ENCODE peak calls at places on chromosomes 6 and 20, in five cellular contexts. A is left ventricle myocardium inferior, W is adipocyte, Q is DND-41, B is uterus. X is an unnamed sample. For H3K4me1, the result is how much of the 10 kb centered on the place peaks cover.

GRCh38 chr20:19314619-19315018 is 102.2 kb downstream of the SLC24A3 start:
- DNase-seq in A (no peak), W (no peak), Q (no peak), B (no peak), X (no peak)

GRCh38 chr6:90386796-90387390 is 90.2 kb upstream of the BACH2 start:
- DNase-seq in A (no peak), W (no peak), Q (no peak), B (no peak), X (no peak)

GRCh38 chr6:17283074-17283473 is 1.9 kb downstream of the RBM24 start:
- DNase-seq in A (no peak), W (no peak), Q (no peak), B (no peak), X (no peak)

GRCh38 chr6:143139239-143139784 is 78.6 kb downstream of the AIG1 start:
- DNase-seq in A (no peak), W (peak), Q (no peak), B (no peak), X (no peak)

GRCh38 chr6:144150673-144151009 is 324 bp downstream of the STX11 start:
- DNase-seq in A (no peak), W (peak), Q (peak), B (no peak), X (no peak)

GRCh38 chr6:28589234-28589951 is 63.7 kb downstream of the GPX5 start:
- DNase-seq in A (no peak), W (peak), Q (no peak), B (peak), X (no peak)

GRCh38 chr6:72939029-72939428 is 286.3 kb downstream of the KHDC1L start:
- DNase-seq in A (no peak), W (no peak), Q (no peak), B (no peak), X (no peak)

GRCh38 chr6:169145991-169146501 is 107.6 kb downstream of the THBS2 start:
- DNase-seq in A (no peak), W (peak), Q (no peak), B (no peak), X (no peak)

GRCh38 chr6:158322724-158323560 is 10.7 kb downstream of the TULP4 start:
- DNase-seq in A (no peak), W (no peak), Q (no peak), B (no peak), X (no peak)

GRCh38 chr6:35258858-35259193 is 709 bp upstream of the ZNF76 start:
- DNase-seq in A (peak), W (peak), Q (no peak), B (no peak), X (peak)

GRCh38 chr6:33710296-33711121 is 991 bp downstream of the UQCC2 start:
- DNase-seq in A (no peak), W (no peak), Q (peak), B (no peak), X (no peak)
- H3K4me1 ChIP-seq in A (under half), W (under half), Q (under half), B (under half), X (half or more)

DNA sequence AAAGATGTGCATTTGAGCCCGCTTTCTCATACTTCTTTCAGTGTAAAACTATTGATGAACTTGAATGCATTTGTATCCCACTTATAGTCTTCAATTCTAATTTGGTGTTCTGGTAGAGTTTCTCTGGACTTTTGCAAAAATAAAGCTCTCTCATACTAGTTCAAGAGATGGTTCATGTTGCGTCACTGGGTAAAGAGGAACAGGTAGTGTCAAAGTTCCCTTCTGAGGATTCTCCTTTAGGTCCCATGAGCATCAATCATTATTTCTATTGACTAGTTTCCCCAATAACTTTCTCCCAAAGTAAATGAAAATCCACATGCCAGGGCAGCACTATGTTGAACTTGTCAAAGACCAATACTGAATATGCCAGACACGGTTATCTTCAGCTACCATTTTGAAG is 84.7 kb downstream of the SGK1 start:
- DNase-seq in A (no peak), W (no peak), Q (no peak), B (no peak), X (no peak)
- H3K4me1 ChIP-seq in A (under half), W (under half), Q (under half), B (under half), X (under half)

DNA sequence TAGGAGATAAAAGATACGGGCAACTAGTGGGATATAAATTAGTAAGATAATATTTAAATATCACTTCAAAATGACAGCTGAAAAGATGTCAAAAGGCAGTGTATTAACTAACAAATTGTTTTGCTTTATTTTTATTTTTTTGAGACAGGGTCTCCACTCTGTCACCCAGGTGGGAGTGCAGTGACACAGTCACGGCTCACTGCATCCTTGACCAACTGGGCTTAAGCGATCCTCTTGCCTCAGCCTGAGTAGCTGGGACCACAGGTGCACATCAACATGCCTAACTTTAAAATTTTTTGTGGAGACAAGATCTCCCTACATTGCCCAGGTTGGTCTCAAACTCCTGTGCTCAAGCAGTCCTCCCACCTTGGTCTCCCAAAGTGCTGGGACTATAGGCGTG is 5.9 kb downstream of the ZNF292 start:
- DNase-seq in A (no peak), W (no peak), Q (no peak), B (no peak), X (no peak)
- H3K4me1 ChIP-seq in A (half or more), W (under half), Q (under half), B (under half), X (under half)

GRCh38 chr20:1866834-1867233 is 28.4 kb upstream of the SIRPA start:
- DNase-seq in A (no peak), W (no peak), Q (no peak), B (no peak), X (no peak)
- H3K4me1 ChIP-seq in A (under half), W (under half), Q (under half), B (under half), X (under half)

GRCh38 chr20:57715268-57715904 is 5.6 kb upstream of the PMEPA1 start:
- DNase-seq in A (no peak), W (no peak), Q (no peak), B (no peak), X (no peak)

GRCh38 chr20:57714409-57715267 is 4.8 kb upstream of the PMEPA1 start:
- DNase-seq in A (no peak), W (peak), Q (no peak), B (no peak), X (no peak)

GRCh38 chr20:57716893-57717292 is 7.1 kb upstream of the PMEPA1 start:
- DNase-seq in A (peak), W (no peak), Q (no peak), B (no peak), X (no peak)

GRCh38 chr20:57717797-57718196 is 8.0 kb upstream of the PMEPA1 start:
- DNase-seq in A (no peak), W (no peak), Q (no peak), B (no peak), X (no peak)

DNA sequence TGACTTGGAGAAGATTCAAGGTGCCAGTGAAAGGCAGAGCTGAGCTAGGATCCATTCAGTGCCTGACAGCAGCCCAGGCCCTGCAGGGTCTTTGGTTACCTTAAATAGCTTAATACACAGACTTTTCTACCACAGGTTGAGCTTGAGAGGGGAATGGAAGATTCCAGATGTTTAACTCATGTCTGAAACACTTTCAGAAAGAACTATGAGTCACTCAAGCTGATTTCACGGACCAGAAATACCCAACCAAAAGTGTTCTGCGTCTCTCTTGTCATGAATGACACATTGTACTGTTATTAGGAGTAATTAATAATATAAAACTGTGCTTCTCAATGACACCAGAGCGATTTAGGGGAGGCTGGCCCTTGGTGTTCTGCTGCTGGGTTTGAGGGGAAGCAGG is 6.4 kb upstream of the PMEPA1 start:
- DNase-seq in A (no peak), W (peak), Q (no peak), B (no peak), X (no peak)
- H3K4me1 ChIP-seq in A (half or more), W (half or more), Q (under half), B (under half), X (half or more)

DNA sequence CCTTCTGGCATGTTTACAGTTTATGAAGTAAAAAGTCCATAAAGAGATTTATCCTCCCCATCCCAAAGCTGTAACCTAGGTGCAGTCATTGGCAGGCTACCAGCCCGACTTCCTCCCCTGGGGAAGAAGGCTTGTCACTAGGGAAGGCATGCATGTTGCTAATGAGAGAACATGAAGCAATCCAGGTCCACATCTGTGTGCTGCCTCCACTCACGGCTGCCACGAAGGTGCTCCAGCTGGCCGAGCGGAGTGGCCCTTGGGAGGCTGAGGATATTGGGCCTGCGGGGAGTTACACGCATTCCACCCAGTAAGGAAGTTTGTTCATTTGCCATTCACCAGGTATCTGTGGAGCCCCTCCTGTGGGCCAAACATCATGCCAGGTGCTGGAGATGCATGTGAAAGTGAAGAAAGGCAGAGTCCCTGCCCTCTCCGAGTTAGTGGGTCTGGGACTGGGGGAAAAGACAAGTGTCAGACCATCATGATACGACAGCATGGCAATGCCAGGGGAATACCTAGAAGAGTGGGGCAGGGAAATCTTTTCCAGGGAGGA is 257.0 kb downstream of the NRN1 start:
- DNase-seq in A (no peak), W (no peak), Q (no peak), B (no peak), X (no peak)
- H3K4me1 ChIP-seq in A (half or more), W (under half), Q (under half), B (under half), X (under half)

GRCh38 chr6:156863504-156863903 is 86.3 kb downstream of the ARID1B start:
- DNase-seq in A (no peak), W (no peak), Q (no peak), B (no peak), X (no peak)
- H3K4me1 ChIP-seq in A (half or more), W (under half), Q (under half), B (under half), X (under half)

GRCh38 chr6:42104095-42104806 is 38.2 kb downstream of the C6orf132 start:
- DNase-seq in A (peak), W (no peak), Q (peak), B (peak), X (no peak)

GRCh38 chr6:42103218-42103617 is 39.2 kb downstream of the C6orf132 start:
- DNase-seq in A (no peak), W (no peak), Q (no peak), B (no peak), X (no peak)

GRCh38 chr6:42104807-42105713 is 37.4 kb downstream of the C6orf132 start:
- DNase-seq in A (no peak), W (no peak), Q (no peak), B (no peak), X (no peak)

GRCh38 chr6:42105714-42106662 is 36.4 kb downstream of the C6orf132 start:
- DNase-seq in A (no peak), W (no peak), Q (no peak), B (no peak), X (no peak)

GRCh38 chr6:42103753-42104094 is 38.7 kb downstream of the C6orf132 start:
- DNase-seq in A (no peak), W (no peak), Q (no peak), B (no peak), X (no peak)
- H3K4me1 ChIP-seq in A (half or more), W (under half), Q (under half), B (under half), X (half or more)